ENCODE peak calls at places on chromosome 11, in six cellular contexts. E is left ventricle myocardium inferior, J is HAP-1, N is H9, T is right atrium auricular region, M is cardiac muscle cell. C is an unnamed sample.
A peak's percentile ranks its signal among the peaks of the same experiment; 100 is the strongest.

GRCh38 chr11:64000026-64000739 is 13.9 kb downstream of the OTUB1 start:
- DNase-seq in J (no peak), M (peak; percentile 84), E (peak; percentile 73), N (peak; percentile 78), T (peak; percentile 72), C (no peak)

GRCh38 chr11:66550887-66551286 is 4.2 kb downstream of the ACTN3 start:
- DNase-seq in T (no peak), E (no peak), M (no peak), N (no peak), J (no peak), C (no peak)

GRCh38 chr11:27934830-27935145 is 173.2 kb downstream of the KIF18A start:
- DNase-seq in E (no peak), M (peak; percentile 93), N (no peak), T (no peak), J (no peak), C (no peak)

GRCh38 chr11:128422576-128423370 is 164.6 kb downstream of the ETS1 start:
- DNase-seq in N (no peak), J (no peak), E (peak; percentile 47), M (no peak), T (no peak), C (peak; percentile 30)

GRCh38 chr11:115623021-115623451 is 118.8 kb upstream of the CADM1 start:
- DNase-seq in E (peak; percentile 85), M (peak; percentile 95), J (no peak), T (peak; percentile 91), N (no peak), C (peak; percentile 72)

GRCh38 chr11:48002565-48002964 is 22.2 kb downstream of the PTPRJ start:
- DNase-seq in T (no peak), J (no peak), M (no peak), E (no peak), N (no peak), C (no peak)

GRCh38 chr11:12243511-12243910 is 133.1 kb downstream of the MICAL2 start:
- DNase-seq in M (no peak), E (no peak), N (no peak), T (no peak), J (no peak), C (no peak)

GRCh38 chr11:127056338-127056971 is 55.9 kb upstream of the KIRREL3 start:
- DNase-seq in T (peak; percentile 52), N (no peak), J (no peak), E (no peak), M (no peak), C (no peak)

GRCh38 chr11:114061053-114062049 is 1.8 kb downstream of the ZBTB16 start:
- DNase-seq in M (peak; percentile 59), N (no peak), T (no peak), E (peak; percentile 56), J (no peak), C (peak; percentile 97)

GRCh38 chr11:47765086-47765485 is 2.1 kb downstream of the FNBP4 start:
- DNase-seq in M (no peak), E (no peak), J (no peak), T (no peak), N (no peak), C (no peak)

GRCh38 chr11:65506770-65507485 is 8.1 kb downstream of the MALAT1 start:
- DNase-seq in T (peak; percentile 81), N (peak; percentile 74), J (peak; percentile 80), E (no peak), M (peak; percentile 93), C (no peak)

GRCh38 chr11:93089474-93090102 is 108.2 kb downstream of the SLC36A4 start:
- DNase-seq in T (no peak), M (peak; percentile 80), J (peak; percentile 56), E (no peak), N (peak; percentile 68), C (no peak)

GRCh38 chr11:56841210-56841810 is 92.8 kb upstream of the OR9G4 start:
- DNase-seq in N (peak; percentile 45), T (no peak), J (peak; percentile 52), M (peak; percentile 78), E (no peak), C (peak; percentile 17)

GRCh38 chr11:118370774-118371173 is 11.4 kb downstream of the UBE4A start:
- DNase-seq in E (no peak), J (no peak), M (no peak), N (no peak), T (no peak), C (no peak)

GRCh38 chr11:58927393-58928081 is 11.8 kb upstream of the GLYATL1 start:
- DNase-seq in E (no peak), N (peak; percentile 99), J (peak; percentile 51), M (peak; percentile 43), T (no peak), C (no peak)

GRCh38 chr11:2138075-2138435 is 1.1 kb downstream of the IGF2 start:
- DNase-seq in N (no peak), M (no peak), J (no peak), T (no peak), E (no peak), C (no peak)

GRCh38 chr11:12009617-12010321 is 1.3 kb upstream of the DKK3 start:
- DNase-seq in J (no peak), T (no peak), N (no peak), E (no peak), M (no peak), C (no peak)

GRCh38 chr11:126352163-126352562 is 3.3 kb upstream of the ST3GAL4 start:
- DNase-seq in T (no peak), N (no peak), J (no peak), M (no peak), E (no peak), C (no peak)

GRCh38 chr11:36053901-36054300 is 110.0 kb downstream of the LDLRAD3 start:
- DNase-seq in M (peak; percentile 73), T (no peak), N (no peak), E (no peak), J (no peak), C (no peak)

GRCh38 chr11:15119826-15120225 is 5.1 kb downstream of the INSC start:
- DNase-seq in N (no peak), E (no peak), T (no peak), J (no peak), M (no peak), C (no peak)

GRCh38 chr11:119902656-119903181 is 173.7 kb upstream of the NECTIN1 start:
- DNase-seq in N (no peak), E (no peak), M (no peak), T (no peak), J (no peak), C (no peak)

GRCh38 chr11:3227568-3228444 is 4.4 kb downstream of the MRGPRE start:
- DNase-seq in N (peak; percentile 31), E (no peak), J (no peak), T (peak; percentile 50), M (no peak), C (no peak)

GRCh38 chr11:33062137-33062536 is 22.8 kb downstream of the TCP11L1 start:
- DNase-seq in E (no peak), J (no peak), N (no peak), T (no peak), M (peak; percentile 37), C (no peak)

GRCh38 chr11:25711008-25711407 is 620.9 kb upstream of the ANO3 start:
- DNase-seq in T (no peak), J (no peak), N (no peak), M (peak; percentile 14), E (no peak), C (no peak)

GRCh38 chr11:85232559-85232958 is 394.6 kb downstream of the DLG2 start:
- DNase-seq in E (no peak), J (no peak), T (no peak), M (no peak), N (no peak), C (no peak)

GRCh38 chr11:46392421-46393230 is 1.1 kb upstream of the CHRM4 start:
- DNase-seq in J (peak; percentile 91), M (peak; percentile 88), E (peak; percentile 87), N (peak; percentile 92), T (peak; percentile 78), C (peak; percentile 78)

GRCh38 chr11:134944986-134945385 is 532.9 kb upstream of the B3GAT1 start:
- DNase-seq in J (no peak), E (no peak), N (no peak), M (no peak), T (no peak), C (no peak)

GRCh38 chr11:34501500-34501899 is 12.1 kb downstream of the ELF5 start:
- DNase-seq in N (no peak), J (no peak), M (peak; percentile 92), T (no peak), E (no peak), C (no peak)

GRCh38 chr11:1917523-1918435 is 1.7 kb upstream of the TNNT3 start:
- DNase-seq in M (no peak), N (peak; percentile 61), T (no peak), E (no peak), J (no peak), C (no peak)

GRCh38 chr11:95108159-95108611 is 18.5 kb downstream of the ENDOD1 start:
- DNase-seq in T (no peak), J (no peak), M (peak; percentile 81), E (peak; percentile 24), N (no peak), C (peak; percentile 66)

GRCh38 chr11:15157181-15157580 is 42.5 kb downstream of the INSC start:
- DNase-seq in J (no peak), N (no peak), T (no peak), M (peak; percentile 42), E (no peak), C (no peak)

GRCh38 chr11:66048525-66049313 is at the start of gene GAL3ST3:
- DNase-seq in N (peak; percentile 85), E (no peak), T (no peak), M (no peak), J (no peak), C (no peak)

GRCh38 chr11:22459053-22459452 is 120.9 kb downstream of the SLC17A6 start:
- DNase-seq in M (peak; percentile 39), T (no peak), E (no peak), N (no peak), J (no peak), C (no peak)

GRCh38 chr11:93517611-93518010 is 25.6 kb downstream of the SMCO4 start:
- DNase-seq in J (no peak), E (no peak), N (no peak), T (no peak), M (no peak), C (no peak)

GRCh38 chr11:7492253-7492652 is 6.9 kb downstream of the OLFML1 start:
- DNase-seq in E (no peak), N (no peak), M (peak; percentile 14), T (no peak), J (no peak), C (no peak)

GRCh38 chr11:73114835-73115220 is 27.3 kb downstream of the FCHSD2 start:
- DNase-seq in J (no peak), E (no peak), M (no peak), N (no peak), T (no peak), C (no peak)

GRCh38 chr11:127103586-127104388 is 103.2 kb upstream of the KIRREL3 start:
- DNase-seq in N (no peak), E (no peak), T (no peak), M (no peak), J (no peak), C (no peak)

C was measured in gastrocnemius medialis.